ENCODE peak calls at places on chromosomes 4 and X, in six cellular contexts. U is brain microvascular endothelial cell, R is small intestine, E is kidney epithelial cell, T is Panc1, O is WERI-Rb-1. Y is an unnamed sample. For H3K36me3, the result is how much of the 10 kb centered on the place peaks cover.

GRCh38 chr4:75727073-75727472 is 2.7 kb downstream of the USO1 start:
- DNase-seq in U (no peak), E (no peak), T (no peak), R (peak), O (no peak), Y (peak)

GRCh38 chr4:13054410-13054970 is 429.6 kb downstream of the RAB28 start:
- DNase-seq in U (no peak), E (no peak), T (no peak), O (no peak), R (no peak), Y (no peak)

GRCh38 chr4:56127698-56128097 is 179.0 kb downstream of the CEP135 start:
- DNase-seq in E (no peak), O (no peak), R (no peak), U (no peak), T (no peak), Y (no peak)

GRCh38 chrX:69987691-69988090 is 62.0 kb downstream of the AWAT2 start:
- DNase-seq in E (no peak), O (peak), R (no peak), U (no peak), T (no peak), Y (no peak)

GRCh38 chrX:112832481-112833095 is 8.0 kb downstream of the AMOT start:
- DNase-seq in O (no peak), R (peak), T (no peak), E (no peak), U (no peak), Y (peak)

GRCh38 chrX:24796204-24796603 is 102.5 kb downstream of the POLA1 start:
- DNase-seq in U (no peak), R (no peak), T (no peak), E (no peak), O (peak), Y (no peak)

GRCh38 chr4:172547724-172548123 is 620.9 kb upstream of the GALNT7 start:
- DNase-seq in O (peak), R (no peak), U (no peak), T (no peak), E (no peak), Y (no peak)

GRCh38 chr4:7444314-7444713 is 9.6 kb upstream of the PSAPL1 start:
- DNase-seq in T (no peak), O (no peak), E (no peak), R (no peak), U (no peak), Y (no peak)

GRCh38 chr4:155889036-155889793 is 14.3 kb upstream of the TDO2 start:
- DNase-seq in O (no peak), E (peak), U (peak), R (peak), T (no peak), Y (peak)

GRCh38 chr4:40055379-40055872 is 1.2 kb upstream of the N4BP2 start:
- DNase-seq in O (no peak), U (no peak), E (no peak), T (no peak), R (no peak), Y (no peak)

GRCh38 chrX:102339312-102340298 is 92.6 kb downstream of the NXF2 start:
- DNase-seq in R (no peak), T (no peak), O (no peak), E (no peak), U (no peak), Y (no peak)

DNA sequence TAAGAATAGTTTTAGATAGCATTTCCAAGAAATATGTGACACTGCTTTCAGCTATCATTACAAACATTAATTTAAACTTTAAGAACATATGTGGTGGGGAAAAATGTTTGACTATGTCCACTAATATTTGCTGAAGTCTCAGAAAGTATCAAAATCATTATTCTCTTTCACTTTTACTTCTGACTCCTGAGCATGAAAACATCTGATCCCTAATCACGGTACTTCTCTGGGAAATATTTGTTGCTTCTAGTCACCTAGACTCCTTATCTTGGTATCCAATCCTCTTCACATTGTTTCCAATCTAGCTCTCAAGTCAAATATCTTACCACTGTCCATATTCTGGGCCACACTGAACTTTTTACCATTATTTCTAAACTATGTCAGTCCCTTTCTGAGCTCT is 10.8 kb downstream of the NUDT6 start:
- DNase-seq in E (no peak), R (no peak), U (no peak), T (no peak), O (no peak), Y (no peak)
- H3K36me3 ChIP-seq in E (under half), R (under half), U (under half), T (under half), O (under half), Y (under half)

GRCh38 chr4:10091531-10092181 is 24.9 kb downstream of the WDR1 start:
- DNase-seq in E (no peak), R (no peak), T (no peak), O (no peak), U (no peak), Y (no peak)
- H3K36me3 ChIP-seq in E (under half), R (under half), T (under half), O (half or more), U (half or more), Y (half or more)

DNA sequence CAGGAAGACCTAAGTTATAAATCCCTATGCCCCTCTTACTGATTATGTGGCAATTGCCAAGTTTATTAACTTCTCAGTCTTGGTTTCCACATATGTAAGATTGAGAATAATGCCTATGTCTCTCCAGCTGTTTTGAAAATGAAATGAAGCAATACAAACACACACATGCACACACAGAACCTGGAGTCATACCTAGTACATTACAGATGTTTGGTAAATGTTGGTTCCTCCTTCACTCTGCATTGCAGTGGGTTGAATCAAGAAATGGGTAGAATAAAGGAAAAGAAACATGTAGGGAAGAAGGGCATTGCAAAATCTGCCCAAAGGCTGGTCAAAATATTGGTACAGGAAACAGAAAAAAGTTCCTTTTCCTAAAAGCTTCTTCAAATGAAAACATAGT is 309.9 kb upstream of the EMCN start:
- DNase-seq in U (no peak), O (no peak), R (no peak), T (no peak), E (no peak), Y (no peak)
- H3K36me3 ChIP-seq in U (under half), O (under half), R (under half), T (under half), E (under half), Y (under half)

DNA sequence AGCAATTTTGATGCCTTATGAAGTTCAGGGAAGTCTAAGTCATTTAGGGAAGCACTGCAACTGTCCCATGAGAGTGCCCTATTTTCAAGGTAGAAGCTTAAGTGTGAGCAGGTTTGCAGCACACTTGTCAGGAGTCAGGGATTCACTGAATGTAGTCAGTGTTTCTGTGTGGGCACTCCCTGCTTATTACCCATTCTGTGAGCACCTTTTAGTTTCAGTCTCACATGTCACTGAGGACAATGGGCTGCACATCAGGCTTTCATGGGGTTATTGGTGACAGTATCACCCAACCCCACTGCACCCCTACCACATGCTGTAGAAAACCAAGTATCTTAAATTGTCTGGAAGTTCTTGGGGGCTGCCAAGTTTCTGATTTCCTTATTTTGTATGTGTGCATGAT is 2.9 kb upstream of the CCNG2 start:
- DNase-seq in O (no peak), T (no peak), E (no peak), R (no peak), U (no peak), Y (no peak)
- H3K36me3 ChIP-seq in O (under half), T (under half), E (under half), R (under half), U (under half), Y (under half)

GRCh38 chr4:118732591-118733330 is 47.6 kb downstream of the METTL14 start:
- DNase-seq in U (peak), T (no peak), E (no peak), R (no peak), O (no peak), Y (peak)
- H3K36me3 ChIP-seq in U (half or more), T (under half), E (under half), R (under half), O (under half), Y (under half)

GRCh38 chrX:153477901-153478300 is 7.5 kb upstream of the HAUS7 start:
- DNase-seq in T (no peak), O (no peak), R (no peak), E (no peak), U (no peak), Y (no peak)

GRCh38 chrX:153476628-153477027 is 6.3 kb upstream of the HAUS7 start:
- DNase-seq in O (peak), E (no peak), R (no peak), T (no peak), U (no peak), Y (peak)

GRCh38 chrX:153475751-153476281 is 5.4 kb upstream of the HAUS7 start:
- DNase-seq in R (no peak), O (peak), U (no peak), T (no peak), E (no peak), Y (no peak)

GRCh38 chrX:153477458-153477857 is 7.1 kb upstream of the HAUS7 start:
- DNase-seq in E (no peak), O (no peak), T (no peak), U (no peak), R (no peak), Y (no peak)

DNA sequence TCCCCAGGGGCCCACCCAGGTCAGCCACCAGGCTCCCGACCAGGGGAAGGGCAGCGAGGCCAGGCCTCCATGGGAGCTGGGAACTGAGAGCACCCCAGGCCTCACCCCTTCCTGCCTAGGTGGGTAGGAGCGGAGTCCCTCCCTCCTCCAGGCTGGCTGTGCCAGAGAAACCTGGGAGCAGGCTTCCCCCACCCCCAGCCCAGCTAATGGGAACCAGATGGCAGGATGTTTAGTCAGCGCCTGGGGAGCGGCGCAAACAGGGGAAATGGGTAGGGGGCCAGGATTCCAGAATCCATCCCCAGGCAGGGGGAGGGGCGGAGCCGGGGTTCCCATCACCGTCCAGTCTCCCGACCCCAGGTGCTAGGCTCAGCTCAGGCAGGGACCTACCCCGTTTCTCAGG is 6.7 kb upstream of the HAUS7 start:
- DNase-seq in T (no peak), R (no peak), O (peak), E (no peak), U (no peak), Y (peak)
- H3K36me3 ChIP-seq in T (under half), R (under half), O (under half), E (under half), U (under half), Y (under half)

DNA sequence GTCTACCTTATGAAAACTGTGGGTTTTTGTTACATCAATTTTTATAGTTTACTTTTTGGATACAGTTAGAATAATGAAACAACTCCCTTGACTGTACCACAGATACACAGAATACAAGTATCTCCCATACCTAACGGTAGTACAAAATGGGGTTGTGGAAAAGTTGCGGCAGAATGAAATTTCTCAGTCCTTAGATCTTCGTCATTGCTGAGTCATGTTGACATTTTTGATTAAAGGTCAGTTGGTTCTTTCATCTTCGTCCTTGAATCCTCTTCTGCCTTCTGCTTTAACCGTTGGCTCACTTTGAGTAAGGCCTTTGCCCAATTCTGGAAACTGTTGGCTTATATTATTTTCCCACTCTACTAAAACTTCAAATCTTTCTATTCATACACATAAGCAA is 75.6 kb downstream of the TRIML1 start:
- DNase-seq in T (no peak), R (no peak), O (no peak), E (no peak), U (no peak), Y (no peak)
- H3K36me3 ChIP-seq in T (under half), R (under half), O (under half), E (under half), U (under half), Y (under half)

GRCh38 chr4:25403699-25404098 is 26.6 kb downstream of the ANAPC4 start:
- DNase-seq in O (no peak), R (no peak), T (no peak), E (no peak), U (no peak), Y (no peak)
- H3K36me3 ChIP-seq in O (under half), R (under half), T (under half), E (under half), U (under half), Y (under half)

GRCh38 chrX:71550578-71550977 is 17.7 kb downstream of the OGT start:
- DNase-seq in R (no peak), E (no peak), U (no peak), T (no peak), O (no peak), Y (no peak)
- H3K36me3 ChIP-seq in R (under half), E (under half), U (under half), T (under half), O (under half), Y (under half)

Y was measured in IMR-90.